ENCODE peak calls at places on chromosomes 1 and 21, in six cellular contexts. One of them, this sample, is unnamed.

GRCh38 chr1:49971088-49971487 is 52.7 kb downstream of the AGBL4 start:
- DNase-seq in HepG2: no peak
- DNase-seq in K562: no peak
- DNase-seq in A549: no peak
- DNase-seq in GM12878: no peak
- DNase-seq in endothelial cell of umbilical vein: no peak
- DNase-seq in this sample: no peak

GRCh38 chr1:180123463-180123936 is 31.2 kb upstream of the QSOX1 start:
- DNase-seq in HepG2: no peak
- DNase-seq in K562: no peak
- DNase-seq in A549: no peak
- DNase-seq in GM12878: no peak
- DNase-seq in endothelial cell of umbilical vein: no peak
- DNase-seq in this sample: no peak

GRCh38 chr1:201624741-201625646 is 86.1 kb downstream of the NAV1 start:
- DNase-seq in HepG2: no peak
- DNase-seq in K562: no peak
- DNase-seq in A549: no peak
- DNase-seq in GM12878: no peak
- DNase-seq in endothelial cell of umbilical vein: peak; percentile 46
- DNase-seq in this sample: no peak

GRCh38 chr1:15188145-15188544 is 34.6 kb downstream of the TMEM51 start:
- DNase-seq in HepG2: no peak
- DNase-seq in K562: no peak
- DNase-seq in A549: no peak
- DNase-seq in GM12878: no peak
- DNase-seq in endothelial cell of umbilical vein: no peak
- DNase-seq in this sample: peak; percentile 12

GRCh38 chr1:234602334-234603220 is 7.4 kb downstream of the IRF2BP2 start:
- DNase-seq in HepG2: peak; percentile 95
- DNase-seq in K562: peak; percentile 84
- DNase-seq in A549: peak; percentile 81
- DNase-seq in GM12878: no peak
- DNase-seq in endothelial cell of umbilical vein: peak; percentile 92
- DNase-seq in this sample: peak; percentile 90

GRCh38 chr1:38328278-38329035 is 281.9 kb upstream of the POU3F1 start:
- DNase-seq in HepG2: no peak
- DNase-seq in K562: no peak
- DNase-seq in A549: no peak
- DNase-seq in GM12878: no peak
- DNase-seq in endothelial cell of umbilical vein: no peak
- DNase-seq in this sample: no peak

GRCh38 chr1:151315565-151316235 is 11.5 kb downstream of the PI4KB start:
- DNase-seq in HepG2: no peak
- DNase-seq in K562: no peak
- DNase-seq in A549: no peak
- DNase-seq in GM12878: no peak
- DNase-seq in endothelial cell of umbilical vein: no peak
- DNase-seq in this sample: no peak

GRCh38 chr1:84774674-84775548 is 84.7 kb upstream of the SSX2IP start:
- DNase-seq in HepG2: no peak
- DNase-seq in K562: no peak
- DNase-seq in A549: no peak
- DNase-seq in GM12878: no peak
- DNase-seq in endothelial cell of umbilical vein: no peak
- DNase-seq in this sample: no peak

GRCh38 chr21:17783003-17783402 is 36.2 kb downstream of the C21orf91 start:
- DNase-seq in HepG2: no peak
- DNase-seq in K562: no peak
- DNase-seq in A549: no peak
- DNase-seq in GM12878: no peak
- DNase-seq in endothelial cell of umbilical vein: no peak
- DNase-seq in this sample: no peak

GRCh38 chr21:34091607-34092006 is 18.2 kb downstream of the MRPS6 start:
- DNase-seq in HepG2: no peak
- DNase-seq in K562: no peak
- DNase-seq in A549: no peak
- DNase-seq in GM12878: no peak
- DNase-seq in endothelial cell of umbilical vein: peak; percentile 16
- DNase-seq in this sample: peak; percentile 13

GRCh38 chr1:15311122-15311822 is 64.2 kb downstream of the FHAD1 start:
- DNase-seq in HepG2: no peak
- DNase-seq in K562: no peak
- DNase-seq in A549: no peak
- DNase-seq in GM12878: no peak
- DNase-seq in endothelial cell of umbilical vein: no peak
- DNase-seq in this sample: no peak

GRCh38 chr1:29490204-29490934 is 254.0 kb downstream of the PTPRU start:
- DNase-seq in HepG2: no peak
- DNase-seq in K562: no peak
- DNase-seq in A549: no peak
- DNase-seq in GM12878: no peak
- DNase-seq in endothelial cell of umbilical vein: no peak
- DNase-seq in this sample: no peak

GRCh38 chr1:53585565-53585964 is 126.4 kb downstream of the DMRTB1 start:
- DNase-seq in HepG2: no peak
- DNase-seq in K562: no peak
- DNase-seq in A549: no peak
- DNase-seq in GM12878: no peak
- DNase-seq in endothelial cell of umbilical vein: no peak
- DNase-seq in this sample: no peak

GRCh38 chr1:187157115-187157514 is 328.4 kb downstream of the PLA2G4A start:
- DNase-seq in HepG2: no peak
- DNase-seq in K562: no peak
- DNase-seq in A549: no peak
- DNase-seq in GM12878: no peak
- DNase-seq in endothelial cell of umbilical vein: no peak
- DNase-seq in this sample: no peak

GRCh38 chr21:20701235-20701634 is 297.0 kb upstream of the NCAM2 start:
- DNase-seq in HepG2: no peak
- DNase-seq in K562: no peak
- DNase-seq in A549: no peak
- DNase-seq in GM12878: no peak
- DNase-seq in endothelial cell of umbilical vein: no peak
- DNase-seq in this sample: no peak

GRCh38 chr1:54399765-54400164 is 6.4 kb downstream of the SSBP3 start:
- DNase-seq in HepG2: no peak
- DNase-seq in K562: no peak
- DNase-seq in A549: no peak
- DNase-seq in GM12878: no peak
- DNase-seq in endothelial cell of umbilical vein: no peak
- DNase-seq in this sample: no peak

GRCh38 chr21:17451364-17451869 is 61.4 kb upstream of the CXADR start:
- DNase-seq in HepG2: peak; percentile 28
- DNase-seq in K562: no peak
- DNase-seq in A549: peak; percentile 16
- DNase-seq in GM12878: no peak
- DNase-seq in endothelial cell of umbilical vein: peak; percentile 56
- DNase-seq in this sample: peak; percentile 11

GRCh38 chr1:37040773-37041172 is 6.5 kb upstream of the GRIK3 start:
- DNase-seq in HepG2: no peak
- DNase-seq in K562: no peak
- DNase-seq in A549: no peak
- DNase-seq in GM12878: no peak
- DNase-seq in endothelial cell of umbilical vein: no peak
- DNase-seq in this sample: no peak

GRCh38 chr21:37532868-37533780 is 166.6 kb downstream of the DYRK1A start:
- DNase-seq in HepG2: no peak
- DNase-seq in K562: peak; percentile 66
- DNase-seq in A549: peak; percentile 41
- DNase-seq in GM12878: no peak
- DNase-seq in endothelial cell of umbilical vein: no peak
- DNase-seq in this sample: peak; percentile 78

GRCh38 chr1:28915036-28915895 is 897 bp downstream of the EPB41 start:
- DNase-seq in HepG2: peak; percentile 45
- DNase-seq in K562: no peak
- DNase-seq in A549: no peak
- DNase-seq in GM12878: no peak
- DNase-seq in endothelial cell of umbilical vein: peak; percentile 59
- DNase-seq in this sample: peak; percentile 70

GRCh38 chr1:154736840-154737239 is 128.9 kb upstream of the ADAR start:
- DNase-seq in HepG2: no peak
- DNase-seq in K562: peak; percentile 36
- DNase-seq in A549: no peak
- DNase-seq in GM12878: no peak
- DNase-seq in endothelial cell of umbilical vein: no peak
- DNase-seq in this sample: peak; percentile 69

GRCh38 chr1:198605426-198605825 is 33.4 kb upstream of the PTPRC start:
- DNase-seq in HepG2: no peak
- DNase-seq in K562: no peak
- DNase-seq in A549: no peak
- DNase-seq in GM12878: no peak
- DNase-seq in endothelial cell of umbilical vein: no peak
- DNase-seq in this sample: peak; percentile 28

GRCh38 chr1:201648066-201648910 is 109.4 kb downstream of the NAV1 start:
- DNase-seq in HepG2: no peak
- DNase-seq in K562: peak; percentile 81
- DNase-seq in A549: peak; percentile 64
- DNase-seq in GM12878: no peak
- DNase-seq in endothelial cell of umbilical vein: peak; percentile 56
- DNase-seq in this sample: no peak

GRCh38 chr1:57421366-57421765 is 2.5 kb downstream of the DAB1 start:
- DNase-seq in HepG2: no peak
- DNase-seq in K562: no peak
- DNase-seq in A549: no peak
- DNase-seq in GM12878: no peak
- DNase-seq in endothelial cell of umbilical vein: no peak
- DNase-seq in this sample: no peak

GRCh38 chr1:175338447-175339135 is 146.0 kb upstream of the KIAA0040 start:
- DNase-seq in HepG2: peak; percentile 3
- DNase-seq in K562: peak; percentile 61
- DNase-seq in A549: peak; percentile 15
- DNase-seq in GM12878: no peak
- DNase-seq in endothelial cell of umbilical vein: peak; percentile 10
- DNase-seq in this sample: peak; percentile 46

GRCh38 chr1:173429517-173430477 is 47.3 kb upstream of the PRDX6 start:
- DNase-seq in HepG2: peak; percentile 39
- DNase-seq in K562: peak; percentile 85
- DNase-seq in A549: peak; percentile 46
- DNase-seq in GM12878: no peak
- DNase-seq in endothelial cell of umbilical vein: peak; percentile 75
- DNase-seq in this sample: peak; percentile 47

GRCh38 chr1:47824721-47825120 is 172.5 kb downstream of the TRABD2B start:
- DNase-seq in HepG2: no peak
- DNase-seq in K562: no peak
- DNase-seq in A549: no peak
- DNase-seq in GM12878: no peak
- DNase-seq in endothelial cell of umbilical vein: no peak
- DNase-seq in this sample: no peak

GRCh38 chr1:87362834-87363426 is 34.2 kb downstream of the LMO4 start:
- DNase-seq in HepG2: no peak
- DNase-seq in K562: no peak
- DNase-seq in A549: no peak
- DNase-seq in GM12878: no peak
- DNase-seq in endothelial cell of umbilical vein: no peak
- DNase-seq in this sample: no peak

GRCh38 chr1:115495603-115496002 is 146.2 kb upstream of the VANGL1 start:
- DNase-seq in HepG2: no peak
- DNase-seq in K562: no peak
- DNase-seq in A549: no peak
- DNase-seq in GM12878: no peak
- DNase-seq in endothelial cell of umbilical vein: no peak
- DNase-seq in this sample: no peak

DNA sequence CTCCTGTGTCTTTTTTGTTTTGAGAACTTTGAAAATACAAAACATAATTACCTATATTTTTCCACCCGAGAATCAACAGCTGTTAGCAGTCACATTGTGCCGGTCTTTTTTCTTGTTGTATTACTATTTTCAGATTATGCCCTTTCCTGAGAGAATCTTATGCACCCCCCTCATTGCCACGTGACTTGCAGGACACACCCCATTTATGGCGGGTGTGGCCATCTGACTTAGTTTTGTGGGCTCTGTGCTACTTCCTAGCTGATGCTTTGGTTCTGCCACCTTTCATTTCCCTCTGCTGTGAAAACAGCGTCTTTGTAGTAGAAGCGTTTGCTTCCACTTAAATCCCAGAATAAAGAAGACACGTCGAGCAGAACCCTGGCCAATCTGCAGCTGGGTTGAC is 82.8 kb upstream of the SOX13 start:
- DNase-seq in HepG2: no peak
- DNase-seq in K562: peak; percentile 49
- DNase-seq in A549: no peak
- DNase-seq in GM12878: no peak
- DNase-seq in endothelial cell of umbilical vein: no peak
- DNase-seq in this sample: no peak
- TF ChIP-seq MYC in HepG2: no peak
- TF ChIP-seq MYC in K562: no peak
- TF ChIP-seq MYC in A549: no peak
- TF ChIP-seq MYC in GM12878: no peak
- TF ChIP-seq MYC in endothelial cell of umbilical vein: no peak
- TF ChIP-seq MYC in this sample: no peak

GRCh38 chr1:975896-976683 is 5.8 kb downstream of the PERM1 start:
- DNase-seq in HepG2: peak; percentile 39
- DNase-seq in K562: peak; percentile 64
- DNase-seq in A549: peak; percentile 80
- DNase-seq in GM12878: no peak
- DNase-seq in endothelial cell of umbilical vein: no peak
- DNase-seq in this sample: peak; percentile 84
- TF ChIP-seq MAX in HepG2: no peak
- TF ChIP-seq MAX in K562: peak; percentile 43
- TF ChIP-seq MAX in A549: peak; percentile 25
- TF ChIP-seq MAX in GM12878: no peak
- TF ChIP-seq MAX in endothelial cell of umbilical vein: no peak
- TF ChIP-seq MAX in this sample: no peak

GRCh38 chr21:23601549-23601948 is 2005.7 kb downstream of the MRPL39 start:
- DNase-seq in HepG2: no peak
- DNase-seq in K562: no peak
- DNase-seq in A549: no peak
- DNase-seq in GM12878: no peak
- DNase-seq in endothelial cell of umbilical vein: no peak
- DNase-seq in this sample: no peak
- TF ChIP-seq MYC in HepG2: no peak
- TF ChIP-seq MYC in K562: no peak
- TF ChIP-seq MYC in A549: no peak
- TF ChIP-seq MYC in GM12878: no peak
- TF ChIP-seq MYC in endothelial cell of umbilical vein: no peak
- TF ChIP-seq MYC in this sample: no peak

DNA sequence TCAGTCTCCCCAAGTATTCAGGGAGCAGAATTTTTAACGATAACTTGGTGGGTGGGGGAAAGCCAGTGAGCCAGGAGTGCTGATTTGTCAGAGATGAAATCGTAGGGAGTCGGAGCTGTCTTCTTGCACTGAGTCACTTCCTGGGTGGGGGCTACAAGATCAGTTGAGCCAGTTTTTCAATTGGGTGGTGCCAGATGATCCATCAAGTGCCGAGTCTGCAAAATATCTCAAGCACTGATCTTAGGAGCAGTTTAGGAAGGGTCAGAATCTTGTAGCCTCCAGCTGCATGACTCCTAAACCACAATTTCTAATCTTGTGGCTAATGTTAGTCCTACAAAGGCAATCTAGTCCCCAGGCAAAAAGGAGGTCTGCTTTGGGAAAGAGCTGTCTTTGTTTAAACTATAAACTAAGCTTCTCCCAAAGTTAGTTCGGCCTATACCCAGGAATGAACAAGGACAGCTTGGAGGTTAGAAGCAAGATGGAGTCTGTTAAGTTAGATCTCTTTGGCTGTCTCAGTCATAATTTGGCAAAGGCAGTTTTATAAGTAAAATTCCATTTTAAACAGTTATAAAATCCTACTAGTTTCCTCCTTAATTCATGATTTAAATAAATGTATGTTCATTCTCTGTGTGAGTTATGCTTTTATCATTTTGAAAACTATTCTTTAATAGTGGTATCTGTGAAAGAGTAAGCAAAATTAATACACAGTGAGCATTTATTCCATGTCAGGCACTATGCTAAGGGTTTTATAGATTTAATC is 51.7 kb downstream of the SLC16A1 start:
- DNase-seq in HepG2: no peak
- DNase-seq in K562: peak; percentile 72
- DNase-seq in A549: no peak
- DNase-seq in GM12878: no peak
- DNase-seq in endothelial cell of umbilical vein: no peak
- DNase-seq in this sample: peak; percentile 79
- TF ChIP-seq MAX in HepG2: no peak
- TF ChIP-seq MAX in K562: no peak
- TF ChIP-seq MAX in A549: no peak
- TF ChIP-seq MAX in GM12878: no peak
- TF ChIP-seq MAX in endothelial cell of umbilical vein: no peak
- TF ChIP-seq MAX in this sample: no peak